ENCODE peak calls at places on chromosomes 11 and 22, in ten cellular contexts. One of them, this sample, is unnamed.

GRCh38 chr11:45091563-45092392 is 54.7 kb upstream of the PRDM11 start:
- DNase-seq in RWPE2: no peak
- DNase-seq in astrocyte of the cerebellum: no peak
- DNase-seq in brain microvascular endothelial cell: no peak
- DNase-seq in GM12878: no peak
- DNase-seq in OCI-LY7: no peak
- DNase-seq in lower lobe of right lung: no peak
- DNase-seq in HFF-Myc: no peak
- DNase-seq in dorsolateral prefrontal cortex: no peak
- DNase-seq in Caco-2: peak
- DNase-seq in this sample: peak

GRCh38 chr11:1205121-1205986 is 17.5 kb upstream of the MUC5B start:
- DNase-seq in lower lobe of right lung: peak
- DNase-seq in brain microvascular endothelial cell: no peak
- DNase-seq in dorsolateral prefrontal cortex: no peak
- DNase-seq in astrocyte of the cerebellum: no peak
- DNase-seq in RWPE2: peak
- DNase-seq in Caco-2: no peak
- DNase-seq in GM12878: no peak
- DNase-seq in HFF-Myc: no peak
- DNase-seq in OCI-LY7: no peak
- DNase-seq in this sample: no peak

GRCh38 chr11:76674517-76675400 is 4.2 kb upstream of the LRRC32 start:
- DNase-seq in lower lobe of right lung: no peak
- DNase-seq in RWPE2: no peak
- DNase-seq in brain microvascular endothelial cell: no peak
- DNase-seq in Caco-2: no peak
- DNase-seq in astrocyte of the cerebellum: no peak
- DNase-seq in GM12878: peak
- DNase-seq in OCI-LY7: peak
- DNase-seq in dorsolateral prefrontal cortex: no peak
- DNase-seq in HFF-Myc: no peak
- DNase-seq in this sample: no peak

GRCh38 chr11:17713851-17714250 is 5.5 kb upstream of the MYOD1 start:
- DNase-seq in HFF-Myc: no peak
- DNase-seq in OCI-LY7: no peak
- DNase-seq in lower lobe of right lung: no peak
- DNase-seq in GM12878: no peak
- DNase-seq in brain microvascular endothelial cell: no peak
- DNase-seq in astrocyte of the cerebellum: no peak
- DNase-seq in RWPE2: no peak
- DNase-seq in Caco-2: no peak
- DNase-seq in dorsolateral prefrontal cortex: no peak
- DNase-seq in this sample: no peak

GRCh38 chr11:116525961-116526495 is 246.8 kb downstream of the BUD13 start:
- DNase-seq in brain microvascular endothelial cell: no peak
- DNase-seq in GM12878: no peak
- DNase-seq in dorsolateral prefrontal cortex: no peak
- DNase-seq in astrocyte of the cerebellum: no peak
- DNase-seq in Caco-2: no peak
- DNase-seq in RWPE2: no peak
- DNase-seq in HFF-Myc: no peak
- DNase-seq in OCI-LY7: no peak
- DNase-seq in lower lobe of right lung: no peak
- DNase-seq in this sample: no peak

GRCh38 chr11:69638941-69639681 is 1.8 kb upstream of the CCND1 start:
- DNase-seq in astrocyte of the cerebellum: peak
- DNase-seq in dorsolateral prefrontal cortex: peak
- DNase-seq in OCI-LY7: peak
- DNase-seq in Caco-2: peak
- DNase-seq in brain microvascular endothelial cell: peak
- DNase-seq in GM12878: no peak
- DNase-seq in HFF-Myc: peak
- DNase-seq in RWPE2: peak
- DNase-seq in lower lobe of right lung: peak
- DNase-seq in this sample: peak

GRCh38 chr11:5603326-5603725 is 6.9 kb downstream of the TRIM6 start:
- DNase-seq in lower lobe of right lung: no peak
- DNase-seq in Caco-2: no peak
- DNase-seq in RWPE2: no peak
- DNase-seq in HFF-Myc: no peak
- DNase-seq in astrocyte of the cerebellum: no peak
- DNase-seq in brain microvascular endothelial cell: no peak
- DNase-seq in GM12878: no peak
- DNase-seq in OCI-LY7: no peak
- DNase-seq in dorsolateral prefrontal cortex: no peak
- DNase-seq in this sample: no peak

GRCh38 chr11:78586452-78587046 is 11.9 kb upstream of the NARS2 start:
- DNase-seq in dorsolateral prefrontal cortex: no peak
- DNase-seq in Caco-2: no peak
- DNase-seq in lower lobe of right lung: no peak
- DNase-seq in OCI-LY7: peak
- DNase-seq in brain microvascular endothelial cell: no peak
- DNase-seq in GM12878: no peak
- DNase-seq in astrocyte of the cerebellum: no peak
- DNase-seq in RWPE2: no peak
- DNase-seq in HFF-Myc: no peak
- DNase-seq in this sample: no peak

GRCh38 chr11:79678780-79679468 is 238.1 kb upstream of the TENM4 start:
- DNase-seq in HFF-Myc: no peak
- DNase-seq in brain microvascular endothelial cell: no peak
- DNase-seq in astrocyte of the cerebellum: no peak
- DNase-seq in RWPE2: no peak
- DNase-seq in GM12878: no peak
- DNase-seq in lower lobe of right lung: no peak
- DNase-seq in OCI-LY7: no peak
- DNase-seq in dorsolateral prefrontal cortex: no peak
- DNase-seq in Caco-2: no peak
- DNase-seq in this sample: no peak

GRCh38 chr11:70364745-70365535 is 33.4 kb upstream of the CTTN start:
- DNase-seq in Caco-2: no peak
- DNase-seq in OCI-LY7: no peak
- DNase-seq in HFF-Myc: no peak
- DNase-seq in dorsolateral prefrontal cortex: no peak
- DNase-seq in RWPE2: no peak
- DNase-seq in astrocyte of the cerebellum: no peak
- DNase-seq in brain microvascular endothelial cell: no peak
- DNase-seq in lower lobe of right lung: no peak
- DNase-seq in GM12878: peak
- DNase-seq in this sample: no peak

GRCh38 chr11:34655335-34656008 is 34.6 kb downstream of the EHF start:
- DNase-seq in RWPE2: no peak
- DNase-seq in HFF-Myc: no peak
- DNase-seq in brain microvascular endothelial cell: peak
- DNase-seq in GM12878: no peak
- DNase-seq in dorsolateral prefrontal cortex: no peak
- DNase-seq in OCI-LY7: no peak
- DNase-seq in Caco-2: no peak
- DNase-seq in astrocyte of the cerebellum: no peak
- DNase-seq in lower lobe of right lung: no peak
- DNase-seq in this sample: peak

GRCh38 chr11:12968836-12969235 is 40.3 kb upstream of the RASSF10 start:
- DNase-seq in HFF-Myc: no peak
- DNase-seq in dorsolateral prefrontal cortex: no peak
- DNase-seq in GM12878: no peak
- DNase-seq in lower lobe of right lung: no peak
- DNase-seq in OCI-LY7: no peak
- DNase-seq in brain microvascular endothelial cell: no peak
- DNase-seq in RWPE2: no peak
- DNase-seq in Caco-2: no peak
- DNase-seq in astrocyte of the cerebellum: no peak
- DNase-seq in this sample: no peak

DNA sequence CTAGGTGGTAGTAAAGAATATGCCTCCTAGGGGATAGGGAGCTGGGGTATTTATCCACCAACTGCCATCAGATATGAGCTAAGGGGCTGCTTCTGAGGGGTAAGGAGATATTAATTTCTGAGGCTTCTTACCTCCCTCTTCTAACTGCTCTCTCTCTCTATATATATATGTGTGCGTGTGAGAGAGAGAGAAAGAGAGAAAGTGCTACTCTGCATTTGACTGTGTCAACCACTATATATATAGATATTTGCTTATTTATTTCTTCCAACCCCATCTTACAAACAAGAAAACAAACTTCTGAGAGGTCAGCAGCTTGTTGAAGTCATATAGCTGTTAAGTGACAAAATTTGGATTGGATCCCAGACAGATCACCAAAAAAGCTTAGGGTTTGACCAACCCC is 5.9 kb upstream of the HEPACAM start:
- DNase-seq in RWPE2: no peak
- DNase-seq in brain microvascular endothelial cell: no peak
- DNase-seq in lower lobe of right lung: no peak
- DNase-seq in astrocyte of the cerebellum: no peak
- DNase-seq in GM12878: no peak
- DNase-seq in OCI-LY7: no peak
- DNase-seq in Caco-2: no peak
- DNase-seq in HFF-Myc: no peak
- DNase-seq in dorsolateral prefrontal cortex: no peak
- DNase-seq in this sample: no peak
- H3K4me3 ChIP-seq in RWPE2: no peak
- H3K4me3 ChIP-seq in brain microvascular endothelial cell: no peak
- H3K4me3 ChIP-seq in lower lobe of right lung: no peak
- H3K4me3 ChIP-seq in astrocyte of the cerebellum: no peak
- H3K4me3 ChIP-seq in GM12878: no peak
- H3K4me3 ChIP-seq in OCI-LY7: no peak
- H3K4me3 ChIP-seq in Caco-2: no peak
- H3K4me3 ChIP-seq in HFF-Myc: no peak
- H3K4me3 ChIP-seq in dorsolateral prefrontal cortex: no peak
- H3K4me3 ChIP-seq in this sample: no peak

DNA sequence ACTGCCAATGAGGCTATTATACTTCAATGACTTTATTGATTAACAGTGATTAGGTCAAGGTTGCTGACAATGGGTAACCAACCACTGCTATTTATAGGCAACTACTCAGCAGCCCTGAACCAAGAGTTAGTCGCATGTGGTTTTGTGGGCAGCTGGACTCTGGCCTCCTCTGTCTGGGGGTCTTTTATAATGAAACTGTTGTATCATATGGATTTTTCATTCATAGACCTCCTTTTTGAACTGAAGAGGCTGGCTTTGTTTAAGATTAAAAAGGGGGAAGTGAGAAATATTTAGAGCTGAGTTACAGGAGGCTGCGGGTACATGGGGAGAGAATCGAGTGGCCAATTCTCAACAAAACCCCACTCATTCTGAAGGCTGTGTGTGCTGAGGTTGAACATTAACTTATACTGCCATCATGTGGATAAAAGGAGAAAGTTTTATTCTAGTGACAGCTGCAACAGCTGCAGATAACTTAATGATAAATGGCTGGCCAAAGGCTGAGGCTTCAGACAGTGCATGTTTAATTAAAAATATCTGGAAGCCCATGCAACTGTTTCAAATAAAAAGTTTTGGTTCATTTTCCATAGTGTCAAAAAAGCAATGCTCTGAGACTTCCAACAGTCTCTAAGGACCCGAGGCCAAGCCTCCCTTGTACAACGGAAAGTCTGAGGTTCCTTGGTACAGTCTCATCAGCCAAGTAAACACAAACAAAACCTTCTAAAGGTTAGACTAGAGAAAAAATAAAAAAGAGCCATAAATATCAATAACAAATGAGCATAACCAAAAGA is 682.6 kb downstream of the KCNA4 start:
- DNase-seq in HFF-Myc: peak
- DNase-seq in brain microvascular endothelial cell: peak
- DNase-seq in OCI-LY7: peak
- DNase-seq in RWPE2: no peak
- DNase-seq in lower lobe of right lung: no peak
- DNase-seq in astrocyte of the cerebellum: peak
- DNase-seq in GM12878: peak
- DNase-seq in dorsolateral prefrontal cortex: no peak
- DNase-seq in Caco-2: peak
- DNase-seq in this sample: no peak
- TF ChIP-seq CTCF in HFF-Myc: peak
- TF ChIP-seq CTCF in brain microvascular endothelial cell: peak
- TF ChIP-seq CTCF in OCI-LY7: peak
- TF ChIP-seq CTCF in RWPE2: peak
- TF ChIP-seq CTCF in lower lobe of right lung: peak
- TF ChIP-seq CTCF in astrocyte of the cerebellum: peak
- TF ChIP-seq CTCF in GM12878: peak
- TF ChIP-seq CTCF in dorsolateral prefrontal cortex: peak
- TF ChIP-seq CTCF in Caco-2: peak
- TF ChIP-seq CTCF in this sample: peak

GRCh38 chr11:114296979-114297372 is 777 bp downstream of the NNMT start:
- DNase-seq in RWPE2: no peak
- DNase-seq in lower lobe of right lung: no peak
- DNase-seq in astrocyte of the cerebellum: no peak
- DNase-seq in OCI-LY7: no peak
- DNase-seq in brain microvascular endothelial cell: no peak
- DNase-seq in HFF-Myc: no peak
- DNase-seq in GM12878: no peak
- DNase-seq in dorsolateral prefrontal cortex: no peak
- DNase-seq in Caco-2: no peak
- DNase-seq in this sample: no peak

GRCh38 chr11:114293201-114293711 is 2.9 kb upstream of the NNMT start:
- DNase-seq in lower lobe of right lung: no peak
- DNase-seq in RWPE2: no peak
- DNase-seq in astrocyte of the cerebellum: no peak
- DNase-seq in dorsolateral prefrontal cortex: no peak
- DNase-seq in brain microvascular endothelial cell: no peak
- DNase-seq in OCI-LY7: no peak
- DNase-seq in Caco-2: no peak
- DNase-seq in GM12878: no peak
- DNase-seq in HFF-Myc: no peak
- DNase-seq in this sample: no peak

GRCh38 chr11:114297806-114298700 is 1.9 kb downstream of the NNMT start:
- DNase-seq in lower lobe of right lung: no peak
- DNase-seq in Caco-2: no peak
- DNase-seq in GM12878: no peak
- DNase-seq in OCI-LY7: no peak
- DNase-seq in RWPE2: no peak
- DNase-seq in astrocyte of the cerebellum: no peak
- DNase-seq in brain microvascular endothelial cell: no peak
- DNase-seq in HFF-Myc: no peak
- DNase-seq in dorsolateral prefrontal cortex: no peak
- DNase-seq in this sample: no peak

GRCh38 chr11:114296190-114296978 is at the start of gene NNMT:
- DNase-seq in Caco-2: no peak
- DNase-seq in GM12878: no peak
- DNase-seq in HFF-Myc: peak
- DNase-seq in lower lobe of right lung: peak
- DNase-seq in RWPE2: peak
- DNase-seq in OCI-LY7: no peak
- DNase-seq in dorsolateral prefrontal cortex: peak
- DNase-seq in brain microvascular endothelial cell: peak
- DNase-seq in astrocyte of the cerebellum: peak
- DNase-seq in this sample: peak

GRCh38 chr11:114295676-114296081 is 520 bp upstream of the NNMT start:
- DNase-seq in astrocyte of the cerebellum: no peak
- DNase-seq in RWPE2: no peak
- DNase-seq in HFF-Myc: no peak
- DNase-seq in Caco-2: no peak
- DNase-seq in GM12878: no peak
- DNase-seq in OCI-LY7: no peak
- DNase-seq in dorsolateral prefrontal cortex: no peak
- DNase-seq in lower lobe of right lung: no peak
- DNase-seq in brain microvascular endothelial cell: no peak
- DNase-seq in this sample: no peak
- H3K4me3 ChIP-seq in astrocyte of the cerebellum: peak
- H3K4me3 ChIP-seq in RWPE2: peak
- H3K4me3 ChIP-seq in HFF-Myc: peak
- H3K4me3 ChIP-seq in Caco-2: no peak
- H3K4me3 ChIP-seq in GM12878: no peak
- H3K4me3 ChIP-seq in OCI-LY7: no peak
- H3K4me3 ChIP-seq in dorsolateral prefrontal cortex: no peak
- H3K4me3 ChIP-seq in lower lobe of right lung: peak
- H3K4me3 ChIP-seq in brain microvascular endothelial cell: peak
- H3K4me3 ChIP-seq in this sample: peak

GRCh38 chr22:29695129-29695926 is 24.5 kb upstream of the CABP7 start:
- DNase-seq in OCI-LY7: no peak
- DNase-seq in HFF-Myc: no peak
- DNase-seq in Caco-2: no peak
- DNase-seq in astrocyte of the cerebellum: no peak
- DNase-seq in dorsolateral prefrontal cortex: peak
- DNase-seq in brain microvascular endothelial cell: no peak
- DNase-seq in lower lobe of right lung: no peak
- DNase-seq in GM12878: no peak
- DNase-seq in RWPE2: no peak
- DNase-seq in this sample: no peak
- TF ChIP-seq CTCF in OCI-LY7: no peak
- TF ChIP-seq CTCF in HFF-Myc: no peak
- TF ChIP-seq CTCF in Caco-2: no peak
- TF ChIP-seq CTCF in astrocyte of the cerebellum: no peak
- TF ChIP-seq CTCF in dorsolateral prefrontal cortex: no peak
- TF ChIP-seq CTCF in brain microvascular endothelial cell: no peak
- TF ChIP-seq CTCF in lower lobe of right lung: no peak
- TF ChIP-seq CTCF in GM12878: no peak
- TF ChIP-seq CTCF in RWPE2: no peak
- TF ChIP-seq CTCF in this sample: no peak

This sample was measured in AG04449.